ENCODE peak calls at places on chromosome 4, in five cellular contexts. A is GM23248, N is heart right ventricle, W is cardiac muscle cell, S is right lobe of liver. D is an unnamed sample.
A peak's percentile ranks its signal among the peaks of the same experiment; 100 is the strongest.

GRCh38 chr4:23084559-23085248 is 392.0 kb downstream of the GBA3 start:
- DNase-seq in A (peak; percentile 13), N (no peak), W (no peak), S (no peak), D (no peak)

GRCh38 chr4:55468724-55469123 is 73.0 kb downstream of the TMEM165 start:
- DNase-seq in A (peak; percentile 64), N (no peak), W (peak; percentile 52), S (no peak), D (no peak)

GRCh38 chr4:144905286-144905685 is 192.7 kb downstream of the ANAPC10 start:
- DNase-seq in A (no peak), N (no peak), W (peak; percentile 9), S (no peak), D (no peak)

GRCh38 chr4:153075836-153076235 is 128.4 kb upstream of the TRIM2 start:
- DNase-seq in A (no peak), N (no peak), W (no peak), S (no peak), D (no peak)

GRCh38 chr4:176563591-176563990 is 229.1 kb downstream of the VEGFC start:
- DNase-seq in A (peak; percentile 58), N (no peak), W (peak; percentile 85), S (no peak), D (no peak)

GRCh38 chr4:102429553-102429952 is 71.6 kb upstream of the NFKB1 start:
- DNase-seq in A (peak; percentile 84), N (no peak), W (peak; percentile 82), S (no peak), D (no peak)

GRCh38 chr4:91256043-91256442 is 1047.7 kb upstream of the GRID2 start:
- DNase-seq in A (no peak), N (no peak), W (no peak), S (no peak), D (no peak)

GRCh38 chr4:171117457-171117856 is 695.7 kb upstream of the GALNTL6 start:
- DNase-seq in A (no peak), N (no peak), W (no peak), S (no peak), D (no peak)

GRCh38 chr4:6965329-6965728 is 55.7 kb downstream of the TBC1D14 start:
- DNase-seq in A (no peak), N (no peak), W (no peak), S (no peak), D (no peak)

GRCh38 chr4:113961322-113961698 is 18.1 kb downstream of the ARSJ start:
- DNase-seq in A (peak; percentile 63), N (no peak), W (peak; percentile 85), S (no peak), D (no peak)

GRCh38 chr4:109229028-109229427 is 73.4 kb downstream of the COL25A1 start:
- DNase-seq in A (no peak), N (no peak), W (no peak), S (no peak), D (no peak)

GRCh38 chr4:89056953-89057398 is at the start of gene FAM13A:
- DNase-seq in A (peak; percentile 98), N (peak; percentile 84), W (peak; percentile 98), S (peak; percentile 71), D (peak; percentile 66)

GRCh38 chr4:88807499-88807898 is 109.9 kb upstream of the NAP1L5 start:
- DNase-seq in A (no peak), N (no peak), W (no peak), S (no peak), D (no peak)

GRCh38 chr4:138259801-138260200 is 17.7 kb upstream of the SLC7A11 start:
- DNase-seq in A (peak; percentile 67), N (no peak), W (peak; percentile 61), S (no peak), D (no peak)

GRCh38 chr4:101421393-101421792 is 74.1 kb upstream of the PPP3CA start:
- DNase-seq in A (peak; percentile 5), N (no peak), W (no peak), S (no peak), D (no peak)

DNA sequence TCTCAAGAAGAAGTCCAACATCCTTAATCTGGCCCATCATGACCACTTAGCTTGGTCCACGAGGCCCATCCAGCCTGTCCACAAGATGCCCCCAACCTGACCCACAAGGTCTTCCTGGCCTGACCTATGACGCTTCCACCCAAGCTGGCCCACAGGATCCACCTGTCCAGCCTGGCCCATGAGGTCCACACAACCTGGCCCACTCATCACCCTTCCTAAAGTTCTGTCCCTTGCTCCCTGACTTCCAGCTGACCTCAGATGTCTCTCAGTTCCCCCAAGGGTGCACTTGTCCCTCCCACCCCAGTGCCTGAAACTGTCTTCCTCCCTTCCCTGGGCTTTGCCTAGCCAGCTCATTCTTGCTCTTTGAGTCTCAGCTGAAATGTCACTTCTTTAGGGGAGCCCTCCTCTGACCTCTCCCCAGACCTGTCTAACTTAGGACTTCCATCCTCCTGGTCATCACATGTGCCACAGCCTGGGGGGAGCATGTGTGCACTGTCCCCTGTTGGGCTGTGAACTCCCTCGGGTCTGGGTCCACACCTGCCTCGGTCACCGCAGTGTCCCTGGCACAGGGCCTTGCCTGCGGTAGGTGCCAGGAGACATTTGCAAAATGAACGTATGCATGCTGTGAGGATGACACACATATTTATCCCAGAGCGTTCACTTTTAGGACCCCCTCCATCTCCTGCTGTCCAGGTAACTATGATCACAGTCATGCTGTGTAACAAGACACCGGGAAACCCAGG is 61.7 kb downstream of the EVC start:
- DNase-seq in A (no peak), N (no peak), W (no peak), S (no peak), D (peak; percentile 38)
- H3K36me3 ChIP-seq in A (peaks cover 18% of the 10 kb centered on the region), N (no peaks in the 10 kb centered on the region), W (no peaks in the 10 kb centered on the region), S (no peaks in the 10 kb centered on the region), D (no peaks in the 10 kb centered on the region)

GRCh38 chr4:38696697-38697096 is 32.7 kb downstream of the KLF3 start:
- DNase-seq in A (peak; percentile 34), N (no peak), W (peak; percentile 55), S (no peak), D (no peak)

GRCh38 chr4:38695844-38696243 is 31.8 kb downstream of the KLF3 start:
- DNase-seq in A (no peak), N (no peak), W (no peak), S (no peak), D (no peak)

GRCh38 chr4:38693531-38693930 is 29.5 kb downstream of the KLF3 start:
- DNase-seq in A (no peak), N (no peak), W (no peak), S (no peak), D (no peak)

GRCh38 chr4:38692421-38692820 is 28.4 kb downstream of the KLF3 start:
- DNase-seq in A (no peak), N (no peak), W (no peak), S (no peak), D (no peak)

GRCh38 chr4:38694330-38694729 is 30.3 kb downstream of the KLF3 start:
- DNase-seq in A (no peak), N (no peak), W (no peak), S (no peak), D (no peak)
- H3K36me3 ChIP-seq in A (peaks cover 90% of the 10 kb centered on the region), N (no peaks in the 10 kb centered on the region), W (peaks cover 36% of the 10 kb centered on the region), S (peaks cover 85% of the 10 kb centered on the region), D (peaks cover 93% of the 10 kb centered on the region)

GRCh38 chr4:40822781-40823180 is 73.0 kb downstream of the NSUN7 start:
- DNase-seq in A (no peak), N (no peak), W (no peak), S (no peak), D (no peak)
- H3K36me3 ChIP-seq in A (peaks cover 4% of the 10 kb centered on the region), N (peaks cover 4% of the 10 kb centered on the region), W (no peaks in the 10 kb centered on the region), S (peaks cover 27% of the 10 kb centered on the region), D (peaks cover 73% of the 10 kb centered on the region)

GRCh38 chr4:67459164-67459563 is 86.1 kb downstream of the CENPC start:
- DNase-seq in A (no peak), N (no peak), W (no peak), S (no peak), D (no peak)
- H3K36me3 ChIP-seq in A (peaks cover 3% of the 10 kb centered on the region), N (no peaks in the 10 kb centered on the region), W (no peaks in the 10 kb centered on the region), S (peaks cover 5% of the 10 kb centered on the region), D (peaks cover 10% of the 10 kb centered on the region)

GRCh38 chr4:907691-908437 is 24.3 kb downstream of the GAK start:
- DNase-seq in A (no peak), N (no peak), W (peak; percentile 66), S (peak; percentile 42), D (no peak)
- H3K36me3 ChIP-seq in A (no peaks in the 10 kb centered on the region), N (no peaks in the 10 kb centered on the region), W (no peaks in the 10 kb centered on the region), S (peaks cover 18% of the 10 kb centered on the region), D (peaks cover 31% of the 10 kb centered on the region)

GRCh38 chr4:24582235-24582863 is 2.0 kb downstream of the DHX15 start:
- DNase-seq in A (peak; percentile 42), N (no peak), W (peak; percentile 10), S (no peak), D (no peak)
- H3K36me3 ChIP-seq in A (no peaks in the 10 kb centered on the region), N (no peaks in the 10 kb centered on the region), W (no peaks in the 10 kb centered on the region), S (no peaks in the 10 kb centered on the region), D (peaks cover 3% of the 10 kb centered on the region)

GRCh38 chr4:186680649-186681048 is 43.0 kb downstream of the FAT1 start:
- DNase-seq in A (no peak), N (no peak), W (no peak), S (no peak), D (no peak)

GRCh38 chr4:186684889-186685309 is 38.8 kb downstream of the FAT1 start:
- DNase-seq in A (no peak), N (no peak), W (no peak), S (no peak), D (no peak)

GRCh38 chr4:186687263-186687662 is 36.4 kb downstream of the FAT1 start:
- DNase-seq in A (no peak), N (no peak), W (no peak), S (no peak), D (no peak)

GRCh38 chr4:186685744-186686143 is 37.9 kb downstream of the FAT1 start:
- DNase-seq in A (peak; percentile 90), N (no peak), W (peak; percentile 84), S (no peak), D (no peak)

GRCh38 chr4:186684220-186684619 is 39.4 kb downstream of the FAT1 start:
- DNase-seq in A (no peak), N (no peak), W (no peak), S (no peak), D (no peak)
- H3K36me3 ChIP-seq in A (no peaks in the 10 kb centered on the region), N (no peaks in the 10 kb centered on the region), W (no peaks in the 10 kb centered on the region), S (no peaks in the 10 kb centered on the region), D (no peaks in the 10 kb centered on the region)

D was measured in upper lobe of right lung.